ENCODE peak calls at places on chromosomes 5 and 9, in seven cellular contexts. T is foreskin fibroblast, O is AG04449, Y is ovary, D is astrocyte of the spinal cord, Z is PC-3, H is PC-9. A is an unnamed sample.

GRCh38 chr5:76816110-76816831 is 2.6 kb upstream of the F2RL1 start:
- DNase-seq in O (no peak), D (no peak), Z (no peak), T (peak), Y (no peak), H (no peak), A (no peak)

GRCh38 chr5:164097747-164098146 is 592.3 kb downstream of the MAT2B start:
- DNase-seq in D (peak), H (no peak), T (no peak), Y (no peak), Z (peak), O (no peak), A (peak)

GRCh38 chr9:87464110-87464991 is 33.3 kb upstream of the DAPK1 start:
- DNase-seq in H (no peak), Y (peak), D (no peak), Z (no peak), O (no peak), T (no peak), A (peak)

GRCh38 chr5:17966636-17967402 is 332.6 kb downstream of the TAF11L14 start:
- DNase-seq in Z (peak), D (no peak), Y (no peak), T (no peak), O (no peak), H (no peak), A (no peak)

GRCh38 chr9:95509851-95510529 is 6.8 kb downstream of the PTCH1 start:
- DNase-seq in D (no peak), H (no peak), O (no peak), T (no peak), Y (peak), Z (no peak), A (no peak)

GRCh38 chr5:61010759-61011460 is 65.9 kb downstream of the NDUFAF2 start:
- DNase-seq in H (no peak), Y (no peak), T (no peak), D (no peak), O (no peak), Z (peak), A (peak)

GRCh38 chr9:98146101-98146991 is 27.3 kb upstream of the TRIM14 start:
- DNase-seq in O (no peak), Y (no peak), D (no peak), T (peak), H (peak), Z (peak), A (peak)

GRCh38 chr9:81844131-81844567 is 84.1 kb upstream of the SPATA31D4 start:
- DNase-seq in Z (peak), O (no peak), D (no peak), Y (no peak), H (peak), T (no peak), A (no peak)

GRCh38 chr5:110790673-110791072 is 51.9 kb downstream of the SLC25A46 start:
- DNase-seq in O (peak), T (peak), Z (peak), Y (no peak), H (no peak), D (peak), A (peak)

GRCh38 chr9:133686642-133687575 is 50.7 kb downstream of the DBH start:
- DNase-seq in T (no peak), D (no peak), H (no peak), O (no peak), Z (no peak), Y (no peak), A (no peak)

GRCh38 chr9:130042406-130042930 is 521 bp downstream of the FNBP1 start:
- DNase-seq in Z (no peak), D (no peak), H (peak), T (no peak), O (no peak), Y (peak), A (no peak)

GRCh38 chr5:148186248-148187003 is 16.4 kb upstream of the SPINK6 start:
- DNase-seq in Y (no peak), H (no peak), Z (peak), O (no peak), T (peak), D (peak), A (peak)

GRCh38 chr9:81635526-81636279 is 53.6 kb downstream of the TLE1 start:
- DNase-seq in H (no peak), Y (no peak), D (peak), Z (no peak), T (peak), O (no peak), A (peak)

GRCh38 chr9:127872492-127873222 is 4.8 kb downstream of the AK1 start:
- DNase-seq in Z (no peak), D (no peak), H (no peak), T (no peak), Y (no peak), O (no peak), A (no peak)

GRCh38 chr9:69975681-69976080 is 68.0 kb upstream of the MAMDC2 start:
- DNase-seq in D (peak), H (no peak), O (no peak), Z (no peak), Y (no peak), T (no peak), A (peak)

GRCh38 chr5:89281211-89281610 is 398.2 kb upstream of the MEF2C start:
- DNase-seq in T (no peak), H (no peak), Y (no peak), O (no peak), D (no peak), Z (no peak), A (no peak)

GRCh38 chr9:21461377-21461776 is 20.7 kb downstream of the IFNE start:
- DNase-seq in Z (no peak), T (no peak), O (no peak), Y (no peak), H (no peak), D (no peak), A (no peak)

GRCh38 chr9:115254217-115254616 is 136.3 kb upstream of the TNC start:
- DNase-seq in Y (no peak), O (no peak), D (no peak), Z (peak), H (no peak), T (no peak), A (no peak)

GRCh38 chr5:125896381-125896780 is 526.8 kb upstream of the GRAMD2B start:
- DNase-seq in H (no peak), Z (no peak), T (no peak), O (no peak), D (no peak), Y (no peak), A (no peak)

GRCh38 chr5:56264417-56265025 is 31.4 kb upstream of the ANKRD55 start:
- DNase-seq in H (no peak), D (peak), Y (no peak), T (no peak), Z (peak), O (no peak), A (peak)

GRCh38 chr5:98735806-98736507 is 37.5 kb upstream of the RGMB start:
- DNase-seq in H (no peak), Y (no peak), Z (peak), O (no peak), D (peak), T (peak), A (peak)

GRCh38 chr9:137454145-137454505 is 5.0 kb downstream of the NSMF start:
- DNase-seq in T (no peak), H (no peak), Z (no peak), D (no peak), Y (peak), O (no peak), A (peak)

GRCh38 chr5:76402251-76402879 is 720 bp upstream of the IQGAP2 start:
- DNase-seq in T (no peak), H (peak), O (no peak), Y (peak), Z (no peak), D (peak), A (peak)

GRCh38 chr9:114282926-114283325 is 40.0 kb upstream of the ORM1 start:
- DNase-seq in H (no peak), D (peak), Y (peak), T (peak), Z (no peak), O (peak), A (peak)

GRCh38 chr9:88733651-88734470 is 198.9 kb downstream of the NXNL2 start:
- DNase-seq in O (no peak), H (no peak), Z (no peak), Y (no peak), D (peak), T (peak), A (peak)

GRCh38 chr5:11076945-11077613 is 316.0 kb upstream of the DAP start:
- DNase-seq in H (no peak), Z (no peak), T (no peak), O (no peak), Y (no peak), D (no peak), A (no peak)

GRCh38 chr5:11072556-11072955 is 311.5 kb upstream of the DAP start:
- DNase-seq in Z (no peak), O (no peak), Y (no peak), D (no peak), H (no peak), T (no peak), A (no peak)

GRCh38 chr5:11075010-11075860 is 314.2 kb upstream of the DAP start:
- DNase-seq in T (no peak), O (no peak), D (no peak), H (no peak), Z (no peak), Y (no peak), A (no peak)
- TF ChIP-seq CTCF in T (no peak), O (no peak), D (peak), H (peak), Z (peak), Y (no peak), A (no peak)

GRCh38 chr5:55231029-55231475 is 2.4 kb downstream of the CCNO start:
- DNase-seq in O (no peak), Y (no peak), Z (peak), T (no peak), D (no peak), H (no peak), A (no peak)
- H3K4me3 ChIP-seq in O (peak), Y (peak), Z (peak), T (peak), D (no peak), H (peak), A (no peak)

GRCh38 chr5:179262126-179262920 is 82.9 kb downstream of the ADAMTS2 start:
- DNase-seq in D (no peak), T (no peak), H (no peak), Z (no peak), O (no peak), Y (no peak), A (no peak)

GRCh38 chr5:179263391-179264052 is 81.7 kb downstream of the ADAMTS2 start:
- DNase-seq in D (no peak), O (no peak), Z (no peak), Y (peak), T (no peak), H (no peak), A (no peak)

GRCh38 chr5:179259731-179260323 is 85.4 kb downstream of the ADAMTS2 start:
- DNase-seq in O (no peak), D (no peak), H (no peak), Y (peak), Z (no peak), T (no peak), A (no peak)

GRCh38 chr5:179260324-179261070 is 84.8 kb downstream of the ADAMTS2 start:
- DNase-seq in Y (peak), D (no peak), H (no peak), O (no peak), T (no peak), Z (no peak), A (no peak)

DNA sequence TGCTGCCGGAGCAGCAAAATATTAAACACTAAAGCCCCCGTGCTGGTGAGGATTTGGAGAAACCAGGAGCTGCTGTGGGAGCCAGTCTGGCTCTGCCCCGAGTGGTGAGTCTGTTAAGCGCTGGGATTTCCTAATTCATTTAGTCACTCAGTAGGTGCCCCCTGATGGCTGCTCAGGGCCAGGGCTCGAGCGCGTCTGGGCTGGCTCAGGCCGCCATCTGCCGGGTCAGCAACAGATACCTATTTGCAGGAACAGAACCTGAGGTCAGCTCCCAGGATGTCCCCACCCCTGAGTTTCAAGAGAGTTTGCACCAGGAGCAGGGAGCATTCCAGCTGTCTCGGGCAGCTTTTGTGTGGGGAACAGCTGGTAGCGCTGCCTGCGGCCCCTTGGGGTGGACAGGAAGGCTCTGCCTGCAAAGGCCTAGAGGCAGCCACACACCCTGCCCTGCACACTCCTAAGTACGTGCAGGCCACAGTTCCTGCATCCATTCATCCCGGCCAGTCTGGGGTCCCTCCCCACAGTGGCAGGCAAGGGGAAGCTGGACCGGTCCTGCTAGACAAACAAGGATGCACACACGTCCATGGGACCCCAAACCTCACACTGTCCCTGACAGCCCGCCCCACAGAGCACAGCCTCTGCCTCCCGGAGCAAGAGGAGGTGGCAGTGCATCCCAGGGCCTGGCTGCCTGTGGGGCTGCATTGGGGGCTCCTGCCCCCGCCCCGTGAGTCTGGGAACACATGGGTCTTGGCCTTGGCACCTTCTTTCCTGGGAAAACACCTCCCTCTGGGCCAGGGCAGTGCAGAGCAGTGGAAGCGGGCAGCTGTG is 83.7 kb downstream of the ADAMTS2 start:
- DNase-seq in Y (peak), Z (peak), O (no peak), T (peak), H (peak), D (no peak), A (peak)
- TF ChIP-seq CTCF in Y (no peak), Z (peak), O (peak), T (peak), H (no peak), D (peak), A (peak)

GRCh38 chr5:78547171-78547570 is 101.4 kb downstream of the LHFPL2 start:
- DNase-seq in Y (no peak), H (no peak), T (peak), D (peak), O (no peak), Z (no peak), A (peak)

GRCh38 chr5:78546597-78546996 is 102.0 kb downstream of the LHFPL2 start:
- DNase-seq in H (no peak), Y (peak), D (no peak), O (no peak), Z (no peak), T (no peak), A (peak)

GRCh38 chr5:78548216-78548615 is 100.4 kb downstream of the LHFPL2 start:
- DNase-seq in Y (no peak), H (no peak), D (no peak), Z (no peak), O (no peak), T (no peak), A (no peak)

GRCh38 chr5:78549043-78549442 is 99.5 kb downstream of the LHFPL2 start:
- DNase-seq in T (no peak), D (no peak), H (no peak), Z (no peak), O (no peak), Y (no peak), A (peak)

DNA sequence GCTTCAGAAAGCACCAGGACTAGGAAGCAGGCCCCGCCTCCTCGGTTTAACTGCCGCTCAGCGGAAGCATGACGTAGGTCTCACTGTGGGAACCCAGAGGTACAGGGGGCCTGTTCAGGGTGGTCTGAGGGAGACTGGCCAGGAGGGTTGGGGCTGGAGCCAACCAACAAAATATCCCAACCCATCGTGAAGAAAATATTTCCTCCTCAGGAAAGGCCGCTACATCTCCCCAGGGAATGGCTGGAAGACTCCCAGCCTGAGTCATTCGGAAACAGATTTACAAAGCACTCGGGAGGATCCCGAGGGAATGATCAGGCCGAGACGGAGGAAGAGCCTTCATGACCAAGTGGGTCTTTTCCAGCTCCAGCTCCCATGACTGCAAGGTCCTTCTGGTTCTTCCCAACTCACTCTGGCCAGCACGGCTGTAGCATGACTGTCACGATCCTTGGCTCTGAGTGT is 100.8 kb downstream of the LHFPL2 start:
- DNase-seq in H (no peak), T (peak), Z (no peak), D (peak), Y (peak), O (peak), A (peak)
- H3K4me3 ChIP-seq in H (no peak), T (no peak), Z (no peak), D (no peak), Y (no peak), O (no peak), A (no peak)

GRCh38 chr9:121331549-121331948 is 38.5 kb downstream of the STOM start:
- DNase-seq in H (no peak), Y (no peak), D (no peak), Z (no peak), T (no peak), O (no peak), A (no peak)

GRCh38 chr9:121333950-121334773 is 35.9 kb downstream of the STOM start:
- DNase-seq in Z (no peak), H (no peak), O (no peak), T (no peak), D (no peak), Y (no peak), A (no peak)

GRCh38 chr9:121328876-121329681 is 41.0 kb downstream of the STOM start:
- DNase-seq in Y (no peak), O (no peak), D (no peak), H (no peak), Z (no peak), T (no peak), A (no peak)

GRCh38 chr9:121328476-121328875 is 41.6 kb downstream of the STOM start:
- DNase-seq in H (no peak), Y (no peak), D (no peak), O (no peak), Z (no peak), T (no peak), A (no peak)

DNA sequence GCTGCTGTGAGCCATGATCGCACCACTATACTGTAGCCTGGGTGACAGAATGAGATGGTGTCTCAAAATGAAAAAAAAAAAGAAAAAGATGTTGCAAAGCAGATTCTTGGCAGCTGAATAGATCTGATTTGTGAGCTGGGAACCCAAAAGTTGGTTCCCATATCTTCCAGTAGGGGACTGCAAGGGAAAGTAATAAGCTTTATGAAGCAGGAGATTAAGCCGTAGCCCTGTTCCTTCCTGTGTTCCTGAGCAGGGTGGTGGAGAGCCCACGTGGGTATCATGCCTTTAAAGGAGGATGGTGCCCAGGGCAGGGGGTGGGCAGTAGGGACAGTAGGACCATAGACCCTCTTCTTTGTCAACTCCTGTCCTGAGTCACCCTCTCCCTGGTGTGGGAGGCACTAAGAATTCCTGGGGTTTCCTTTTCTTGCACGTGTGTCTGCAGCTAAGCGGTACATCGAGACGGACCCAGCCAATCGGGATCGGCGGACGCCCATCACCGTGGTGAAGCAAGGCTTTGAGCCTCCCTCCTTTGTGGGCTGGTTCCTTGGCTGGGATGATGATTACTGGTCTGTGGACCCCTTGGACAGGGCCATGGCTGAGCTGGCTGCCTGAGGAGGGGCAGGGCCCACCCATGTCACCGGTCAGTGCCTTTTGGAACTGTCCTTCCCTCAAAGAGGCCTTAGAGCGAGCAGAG is 37.9 kb downstream of the STOM start:
- DNase-seq in Z (peak), Y (no peak), H (no peak), D (no peak), T (peak), O (no peak), A (peak)
- TF ChIP-seq CTCF in Z (peak), Y (peak), H (peak), D (peak), T (peak), O (peak), A (peak)

DNA sequence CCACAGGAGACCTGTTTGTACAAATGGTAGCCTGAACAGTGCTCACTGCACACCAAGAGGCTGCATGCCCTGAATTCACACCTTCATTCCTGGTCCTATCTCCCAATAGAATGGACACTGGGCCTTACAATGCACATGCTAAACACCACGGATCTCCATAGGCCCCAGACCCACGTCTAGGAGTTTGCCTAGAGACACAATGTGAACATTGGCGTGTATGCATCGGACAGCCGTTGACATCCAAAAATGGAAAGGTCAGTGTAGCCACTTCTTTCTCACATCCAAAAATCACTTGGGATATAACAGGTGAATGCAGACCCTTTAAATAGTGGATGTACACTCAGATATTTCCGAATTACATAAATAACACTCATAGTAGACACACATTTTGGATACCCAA is 927 bp downstream of the PAX5 start:
- DNase-seq in D (no peak), H (no peak), Y (no peak), Z (no peak), O (no peak), T (no peak), A (no peak)
- H3K4me3 ChIP-seq in D (no peak), H (no peak), Y (no peak), Z (no peak), O (no peak), T (no peak), A (no peak)

DNA sequence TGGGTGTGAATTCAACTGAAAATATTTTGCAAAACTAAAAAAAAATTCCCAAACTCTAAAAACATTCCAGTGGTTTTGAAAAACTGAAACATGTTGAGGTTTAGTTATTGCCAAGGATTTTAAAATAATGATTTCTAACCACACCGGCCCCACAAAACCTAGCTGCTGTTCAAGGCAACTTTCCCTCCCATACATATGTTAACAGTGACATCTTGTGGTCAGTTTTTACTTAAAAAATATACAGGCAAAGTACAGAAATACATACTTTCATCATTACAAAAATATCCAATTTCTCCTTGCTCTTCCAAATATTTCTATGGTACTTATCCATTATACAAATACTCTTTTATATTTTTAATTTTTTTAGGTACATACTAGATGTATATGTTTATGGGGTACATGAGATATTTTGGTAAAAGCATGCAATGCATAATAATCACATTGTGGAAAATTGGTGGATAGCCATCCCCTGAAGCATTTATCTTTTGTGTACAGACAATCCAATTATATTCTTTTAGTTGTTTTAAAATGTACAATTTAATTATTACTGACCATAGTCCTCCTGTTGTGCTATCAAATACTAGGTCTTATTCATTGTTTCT is 34.4 kb upstream of the MRPS30 start:
- DNase-seq in T (peak), Z (peak), Y (peak), O (peak), H (no peak), D (peak), A (peak)
- TF ChIP-seq CTCF in T (peak), Z (peak), Y (peak), O (peak), H (peak), D (peak), A (peak)

A was measured in choroid plexus epithelial cell.